ENCODE peak calls at places on chromosomes 3 and 15, in nine cellular contexts. A, M, U, Z, R, Y, B, V and I are unnamed samples. For H3K9me3, the result is how much of the 10 kb centered on the place peaks cover.

GRCh38 chr3:40237892-40238571 is 71.5 kb upstream of the EIF1B start:
- DNase-seq in A (peak), M (no peak), U (no peak), Z (peak), R (no peak), Y (no peak), B (peak), V (no peak), I (no peak)

GRCh38 chr15:89494941-89495637 is 1.3 kb downstream of the RHCG start:
- DNase-seq in A (peak), M (no peak), U (peak), Z (peak), R (no peak), Y (no peak), B (no peak), V (peak), I (peak)

GRCh38 chr3:146200461-146201220 is 39.7 kb upstream of the PLOD2 start:
- DNase-seq in A (no peak), M (no peak), U (no peak), Z (no peak), R (no peak), Y (peak), B (no peak), V (no peak), I (no peak)

GRCh38 chr3:182618981-182619591 is 174.2 kb upstream of the ATP11B start:
- DNase-seq in A (no peak), M (no peak), U (no peak), Z (no peak), R (peak), Y (peak), B (peak), V (no peak), I (peak)

GRCh38 chr15:50562735-50563640 is 16.5 kb upstream of the USP50 start:
- DNase-seq in A (no peak), M (no peak), U (no peak), Z (no peak), R (no peak), Y (peak), B (peak), V (no peak), I (no peak)

GRCh38 chr3:25571285-25571684 is 93.4 kb downstream of the TOP2B start:
- DNase-seq in A (no peak), M (no peak), U (no peak), Z (no peak), R (no peak), Y (no peak), B (no peak), V (no peak), I (no peak)

GRCh38 chr15:56960116-56960515 is 41.7 kb downstream of the TCF12 start:
- DNase-seq in A (no peak), M (no peak), U (no peak), Z (no peak), R (no peak), Y (no peak), B (no peak), V (no peak), I (no peak)

GRCh38 chr15:40951764-40952163 is 1.5 kb upstream of the CHAC1 start:
- DNase-seq in A (no peak), M (no peak), U (no peak), Z (no peak), R (no peak), Y (no peak), B (no peak), V (no peak), I (no peak)

GRCh38 chr15:36887214-36888017 is 212.9 kb downstream of the MEIS2 start:
- DNase-seq in A (peak), M (no peak), U (peak), Z (peak), R (no peak), Y (peak), B (no peak), V (peak), I (no peak)

GRCh38 chr3:13309004-13309403 is 111.1 kb downstream of the NUP210 start:
- DNase-seq in A (no peak), M (no peak), U (no peak), Z (no peak), R (no peak), Y (no peak), B (no peak), V (peak), I (no peak)

GRCh38 chr3:51968883-51969674 is 1.8 kb upstream of the PCBP4 start:
- DNase-seq in A (peak), M (no peak), U (no peak), Z (peak), R (no peak), Y (no peak), B (no peak), V (no peak), I (no peak)

GRCh38 chr3:194022052-194022451 is 113.9 kb upstream of the HES1 start:
- DNase-seq in A (no peak), M (no peak), U (no peak), Z (no peak), R (no peak), Y (no peak), B (no peak), V (no peak), I (no peak)

GRCh38 chr3:66797916-66798560 is 200.1 kb upstream of the KBTBD8 start:
- DNase-seq in A (peak), M (no peak), U (no peak), Z (peak), R (no peak), Y (peak), B (peak), V (peak), I (no peak)
- H3K9ac ChIP-seq in A (no peak), M (no peak), U (no peak), Z (no peak), R (no peak), Y (peak), B (peak), V (no peak), I (no peak)

DNA sequence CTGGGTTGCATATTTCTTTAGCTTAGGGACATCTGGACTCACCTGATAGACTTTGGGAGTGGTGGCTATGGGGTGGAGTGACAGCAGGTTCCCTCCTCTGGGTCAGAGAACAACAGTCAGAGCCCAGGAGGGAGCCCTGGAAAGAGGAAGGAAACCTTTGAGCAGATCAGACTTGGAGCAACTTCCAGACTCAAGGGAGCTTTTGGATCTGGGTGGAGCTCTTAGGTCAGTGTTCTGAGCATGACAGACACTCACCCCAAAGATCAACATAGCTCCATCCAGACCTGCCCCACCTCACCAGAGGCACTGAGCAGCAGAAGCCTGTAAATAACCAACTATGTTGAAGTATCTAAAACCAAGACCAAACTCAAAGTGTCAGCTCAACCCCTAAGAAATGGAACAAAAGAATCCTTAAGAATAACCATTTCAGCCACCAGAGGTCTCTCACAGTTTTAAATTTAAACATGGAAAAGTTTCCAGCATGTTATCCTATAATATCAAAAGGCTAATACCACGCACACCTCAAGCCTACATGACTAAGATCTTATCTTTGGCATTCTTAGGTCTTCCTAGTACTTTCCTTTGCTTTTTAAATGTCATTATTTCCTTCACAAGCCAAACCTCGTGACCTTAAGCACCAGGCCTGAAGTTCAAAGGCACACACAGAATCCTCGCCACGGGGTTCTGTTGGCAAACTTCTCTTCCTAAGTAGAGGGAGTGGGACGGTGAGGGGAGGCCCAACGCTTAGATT is 56.4 kb downstream of the UMPS start:
- DNase-seq in A (no peak), M (no peak), U (no peak), Z (no peak), R (peak), Y (peak), B (peak), V (no peak), I (no peak)
- TF ChIP-seq CTCF in A (peak), M (peak), U (no peak), Z (peak), R (peak), Y (peak), B (peak), V (peak), I (peak)

DNA sequence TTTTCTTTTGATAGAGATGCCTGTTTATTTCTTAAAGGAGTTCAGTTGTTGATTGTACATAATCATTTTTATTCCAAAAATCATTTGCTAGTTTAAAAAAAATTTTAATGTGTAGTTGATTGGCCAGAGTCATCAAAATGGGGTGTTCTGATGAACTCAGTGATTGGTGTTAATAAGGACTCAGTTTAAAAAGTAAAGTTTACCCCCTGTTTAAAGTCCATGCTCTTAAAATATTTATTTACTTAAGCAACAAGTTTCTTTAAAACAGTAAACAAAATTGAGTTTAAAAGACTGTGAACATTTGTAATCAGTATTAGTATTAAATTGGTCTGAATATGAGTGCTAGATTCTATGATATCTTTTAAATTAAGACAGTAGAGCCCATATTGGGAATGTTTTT is 56.0 kb downstream of the MEF2A start:
- DNase-seq in A (no peak), M (no peak), U (no peak), Z (no peak), R (no peak), Y (no peak), B (no peak), V (no peak), I (no peak)
- H3K9me3 ChIP-seq in A (under half), M (under half), U (under half), Z (under half), R (under half), Y (under half), B (under half), V (under half), I (under half)

GRCh38 chr3:192215-192929 is 4.2 kb upstream of the CHL1 start:
- DNase-seq in A (no peak), M (no peak), U (no peak), Z (peak), R (no peak), Y (no peak), B (no peak), V (no peak), I (no peak)
- H3K9ac ChIP-seq in A (no peak), M (no peak), U (no peak), Z (no peak), R (no peak), Y (no peak), B (no peak), V (no peak), I (no peak)

GRCh38 chr15:63915888-63916731 is 82.4 kb upstream of the HERC1 start:
- DNase-seq in A (peak), M (no peak), U (no peak), Z (peak), R (no peak), Y (peak), B (peak), V (no peak), I (no peak)
- TF ChIP-seq CTCF in A (peak), M (peak), U (peak), Z (peak), R (peak), Y (peak), B (peak), V (no peak), I (no peak)

GRCh38 chr15:29857196-29857595 is 34.9 kb upstream of the TJP1 start:
- DNase-seq in A (no peak), M (peak), U (no peak), Z (no peak), R (no peak), Y (no peak), B (peak), V (no peak), I (no peak)
- H3K9me3 ChIP-seq in A (under half), M (under half), U (under half), Z (under half), R (under half), Y (under half), B (under half), V (under half), I (under half)

GRCh38 chr3:127399154-127399553 is 111.3 kb upstream of the PRR20G start:
- DNase-seq in A (no peak), M (no peak), U (no peak), Z (no peak), R (no peak), Y (no peak), B (no peak), V (no peak), I (no peak)
- H3K9ac ChIP-seq in A (no peak), M (no peak), U (no peak), Z (no peak), R (no peak), Y (no peak), B (no peak), V (no peak), I (no peak)